ENCODE peak calls at places on chromosome 2, in eight cellular contexts. One of them, this sample, is unnamed.
A peak's percentile ranks its signal among the peaks of the same experiment; 100 is the strongest.

GRCh38 chr2:119823734-119824334 is 64.1 kb downstream of the PTPN4 start:
- DNase-seq in psoas muscle: no peak
- DNase-seq in GM23248: peak; percentile 72
- DNase-seq in thyroid gland: peak; percentile 32
- DNase-seq in GM23338: peak; percentile 70
- DNase-seq in mesenchymal stem cell: peak; percentile 53
- DNase-seq in keratinocyte: no peak
- DNase-seq in CD8-positive, alpha-beta T cell: peak; percentile 42
- DNase-seq in this sample: peak; percentile 60

GRCh38 chr2:38945372-38945771 is 55.7 kb downstream of the ARHGEF33 start:
- DNase-seq in psoas muscle: no peak
- DNase-seq in GM23248: no peak
- DNase-seq in thyroid gland: no peak
- DNase-seq in GM23338: no peak
- DNase-seq in mesenchymal stem cell: peak; percentile 19
- DNase-seq in keratinocyte: no peak
- DNase-seq in CD8-positive, alpha-beta T cell: no peak
- DNase-seq in this sample: no peak

GRCh38 chr2:163659224-163659623 is 76.6 kb downstream of the FIGN start:
- DNase-seq in psoas muscle: no peak
- DNase-seq in GM23248: peak; percentile 62
- DNase-seq in thyroid gland: no peak
- DNase-seq in GM23338: no peak
- DNase-seq in mesenchymal stem cell: no peak
- DNase-seq in keratinocyte: no peak
- DNase-seq in CD8-positive, alpha-beta T cell: no peak
- DNase-seq in this sample: no peak

GRCh38 chr2:198660491-198660890 is 797.2 kb downstream of the SATB2 start:
- DNase-seq in psoas muscle: no peak
- DNase-seq in GM23248: peak; percentile 62
- DNase-seq in thyroid gland: no peak
- DNase-seq in GM23338: no peak
- DNase-seq in mesenchymal stem cell: no peak
- DNase-seq in keratinocyte: no peak
- DNase-seq in CD8-positive, alpha-beta T cell: no peak
- DNase-seq in this sample: no peak

GRCh38 chr2:203685081-203685621 is 21.3 kb upstream of the CD28 start:
- DNase-seq in psoas muscle: no peak
- DNase-seq in GM23248: peak; percentile 94
- DNase-seq in thyroid gland: no peak
- DNase-seq in GM23338: no peak
- DNase-seq in mesenchymal stem cell: peak; percentile 94
- DNase-seq in keratinocyte: no peak
- DNase-seq in CD8-positive, alpha-beta T cell: no peak
- DNase-seq in this sample: no peak

GRCh38 chr2:225165052-225165451 is 122.8 kb upstream of the DOCK10 start:
- DNase-seq in psoas muscle: no peak
- DNase-seq in GM23248: peak; percentile 87
- DNase-seq in thyroid gland: no peak
- DNase-seq in GM23338: no peak
- DNase-seq in mesenchymal stem cell: peak; percentile 22
- DNase-seq in keratinocyte: no peak
- DNase-seq in CD8-positive, alpha-beta T cell: no peak
- DNase-seq in this sample: no peak

GRCh38 chr2:217339753-217340152 is 479.9 kb upstream of the TNP1 start:
- DNase-seq in psoas muscle: no peak
- DNase-seq in GM23248: no peak
- DNase-seq in thyroid gland: no peak
- DNase-seq in GM23338: no peak
- DNase-seq in mesenchymal stem cell: peak; percentile 22
- DNase-seq in keratinocyte: no peak
- DNase-seq in CD8-positive, alpha-beta T cell: no peak
- DNase-seq in this sample: no peak

GRCh38 chr2:173339807-173340206 is 14.9 kb upstream of the CDCA7 start:
- DNase-seq in psoas muscle: no peak
- DNase-seq in GM23248: no peak
- DNase-seq in thyroid gland: no peak
- DNase-seq in GM23338: no peak
- DNase-seq in mesenchymal stem cell: no peak
- DNase-seq in keratinocyte: no peak
- DNase-seq in CD8-positive, alpha-beta T cell: no peak
- DNase-seq in this sample: no peak

GRCh38 chr2:120148669-120149068 is 74.5 kb downstream of the TMEM185B start:
- DNase-seq in psoas muscle: no peak
- DNase-seq in GM23248: no peak
- DNase-seq in thyroid gland: no peak
- DNase-seq in GM23338: no peak
- DNase-seq in mesenchymal stem cell: no peak
- DNase-seq in keratinocyte: no peak
- DNase-seq in CD8-positive, alpha-beta T cell: no peak
- DNase-seq in this sample: no peak

GRCh38 chr2:42089340-42089925 is 41.6 kb downstream of the PKDCC start:
- DNase-seq in psoas muscle: peak; percentile 73
- DNase-seq in GM23248: peak; percentile 80
- DNase-seq in thyroid gland: no peak
- DNase-seq in GM23338: peak; percentile 91
- DNase-seq in mesenchymal stem cell: peak; percentile 59
- DNase-seq in keratinocyte: no peak
- DNase-seq in CD8-positive, alpha-beta T cell: peak; percentile 60
- DNase-seq in this sample: peak; percentile 67

GRCh38 chr2:42810971-42811865 is 18.8 kb upstream of the HAAO start:
- DNase-seq in psoas muscle: peak; percentile 55
- DNase-seq in GM23248: peak; percentile 65
- DNase-seq in thyroid gland: peak; percentile 66
- DNase-seq in GM23338: peak; percentile 86
- DNase-seq in mesenchymal stem cell: peak; percentile 66
- DNase-seq in keratinocyte: no peak
- DNase-seq in CD8-positive, alpha-beta T cell: peak; percentile 49
- DNase-seq in this sample: peak; percentile 62

GRCh38 chr2:108384662-108385393 is 7.1 kb downstream of the SULT1C4 start:
- DNase-seq in psoas muscle: no peak
- DNase-seq in GM23248: no peak
- DNase-seq in thyroid gland: no peak
- DNase-seq in GM23338: no peak
- DNase-seq in mesenchymal stem cell: no peak
- DNase-seq in keratinocyte: no peak
- DNase-seq in CD8-positive, alpha-beta T cell: no peak
- DNase-seq in this sample: no peak

GRCh38 chr2:20579866-20580265 is 71.0 kb downstream of the HS1BP3 start:
- DNase-seq in psoas muscle: no peak
- DNase-seq in GM23248: no peak
- DNase-seq in thyroid gland: no peak
- DNase-seq in GM23338: no peak
- DNase-seq in mesenchymal stem cell: no peak
- DNase-seq in keratinocyte: no peak
- DNase-seq in CD8-positive, alpha-beta T cell: no peak
- DNase-seq in this sample: no peak

GRCh38 chr2:223084873-223085272 is 32.9 kb downstream of the KCNE4 start:
- DNase-seq in psoas muscle: peak; percentile 50
- DNase-seq in GM23248: no peak
- DNase-seq in thyroid gland: no peak
- DNase-seq in GM23338: peak; percentile 15
- DNase-seq in mesenchymal stem cell: no peak
- DNase-seq in keratinocyte: no peak
- DNase-seq in CD8-positive, alpha-beta T cell: no peak
- DNase-seq in this sample: no peak

GRCh38 chr2:219571311-219572236 is at the start of gene OBSL1:
- DNase-seq in psoas muscle: peak; percentile 78
- DNase-seq in GM23248: peak; percentile 72
- DNase-seq in thyroid gland: peak; percentile 91
- DNase-seq in GM23338: peak; percentile 95
- DNase-seq in mesenchymal stem cell: peak; percentile 73
- DNase-seq in keratinocyte: peak; percentile 78
- DNase-seq in CD8-positive, alpha-beta T cell: no peak
- DNase-seq in this sample: peak; percentile 89

GRCh38 chr2:126029316-126029715 is 626.6 kb upstream of the GYPC start:
- DNase-seq in psoas muscle: no peak
- DNase-seq in GM23248: no peak
- DNase-seq in thyroid gland: no peak
- DNase-seq in GM23338: peak; percentile 55
- DNase-seq in mesenchymal stem cell: no peak
- DNase-seq in keratinocyte: no peak
- DNase-seq in CD8-positive, alpha-beta T cell: no peak
- DNase-seq in this sample: no peak

GRCh38 chr2:42009657-42010580 is 37.9 kb upstream of the PKDCC start:
- DNase-seq in psoas muscle: no peak
- DNase-seq in GM23248: peak; percentile 42
- DNase-seq in thyroid gland: no peak
- DNase-seq in GM23338: no peak
- DNase-seq in mesenchymal stem cell: peak; percentile 55
- DNase-seq in keratinocyte: no peak
- DNase-seq in CD8-positive, alpha-beta T cell: no peak
- DNase-seq in this sample: no peak

GRCh38 chr2:134988994-134989605 is 58.1 kb downstream of the MAP3K19 start:
- DNase-seq in psoas muscle: no peak
- DNase-seq in GM23248: peak; percentile 53
- DNase-seq in thyroid gland: no peak
- DNase-seq in GM23338: peak; percentile 63
- DNase-seq in mesenchymal stem cell: peak; percentile 49
- DNase-seq in keratinocyte: no peak
- DNase-seq in CD8-positive, alpha-beta T cell: no peak
- DNase-seq in this sample: peak; percentile 39

GRCh38 chr2:226514895-226515294 is 284.7 kb downstream of the IRS1 start:
- DNase-seq in psoas muscle: no peak
- DNase-seq in GM23248: peak; percentile 46
- DNase-seq in thyroid gland: no peak
- DNase-seq in GM23338: no peak
- DNase-seq in mesenchymal stem cell: no peak
- DNase-seq in keratinocyte: peak; percentile 62
- DNase-seq in CD8-positive, alpha-beta T cell: no peak
- DNase-seq in this sample: no peak

DNA sequence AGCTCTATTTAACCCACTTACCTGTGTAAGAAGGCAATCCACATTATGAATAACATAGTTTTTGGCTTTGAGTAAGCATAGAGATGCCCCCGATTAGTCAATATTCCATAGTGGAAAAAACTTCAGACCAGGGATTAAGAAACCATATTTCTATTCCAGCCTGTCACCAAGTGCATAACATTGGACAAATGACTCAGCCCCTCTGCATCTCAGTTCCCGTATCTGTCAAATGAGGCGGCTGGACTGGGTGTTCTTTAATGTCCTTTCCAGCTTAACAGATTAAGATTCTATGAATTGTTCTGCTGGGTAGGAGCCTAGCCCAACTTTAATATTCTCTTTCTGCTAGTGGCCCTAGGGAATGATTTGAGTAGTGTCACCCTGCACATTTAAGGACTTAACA is 11.8 kb upstream of the FTCDNL1 start:
- DNase-seq in psoas muscle: no peak
- DNase-seq in GM23248: peak; percentile 29
- DNase-seq in thyroid gland: no peak
- DNase-seq in GM23338: no peak
- DNase-seq in mesenchymal stem cell: peak; percentile 5
- DNase-seq in keratinocyte: no peak
- DNase-seq in CD8-positive, alpha-beta T cell: no peak
- DNase-seq in this sample: no peak
- H3K27me3 ChIP-seq in psoas muscle: no peaks in the 10 kb centered on the region
- H3K27me3 ChIP-seq in GM23248: no peaks in the 10 kb centered on the region
- H3K27me3 ChIP-seq in thyroid gland: no peaks in the 10 kb centered on the region
- H3K27me3 ChIP-seq in GM23338: no peaks in the 10 kb centered on the region
- H3K27me3 ChIP-seq in mesenchymal stem cell: no peaks in the 10 kb centered on the region
- H3K27me3 ChIP-seq in keratinocyte: no peaks in the 10 kb centered on the region
- H3K27me3 ChIP-seq in CD8-positive, alpha-beta T cell: no peaks in the 10 kb centered on the region
- H3K27me3 ChIP-seq in this sample: no peaks in the 10 kb centered on the region

DNA sequence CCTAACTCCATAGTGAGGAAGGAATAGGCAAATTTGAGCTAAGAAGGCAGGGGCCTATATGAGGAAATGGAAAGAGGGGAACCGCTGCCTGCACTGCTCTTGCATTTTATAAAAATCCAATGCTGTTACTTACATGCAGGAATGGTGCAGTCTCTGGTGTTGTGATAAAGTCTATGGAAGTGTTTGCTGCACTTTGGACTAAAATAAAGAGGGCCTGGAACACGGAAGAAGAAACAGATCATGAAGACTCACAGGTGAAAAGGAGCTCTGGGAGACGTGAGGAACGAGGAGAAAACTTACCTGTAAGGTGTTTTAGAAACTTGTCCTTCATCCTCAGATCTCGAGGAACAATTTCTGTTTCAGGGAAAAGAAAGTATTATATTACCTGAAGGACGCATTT is 1.9 kb downstream of the ALKAL2 start:
- DNase-seq in psoas muscle: no peak
- DNase-seq in GM23248: no peak
- DNase-seq in thyroid gland: no peak
- DNase-seq in GM23338: no peak
- DNase-seq in mesenchymal stem cell: no peak
- DNase-seq in keratinocyte: no peak
- DNase-seq in CD8-positive, alpha-beta T cell: no peak
- DNase-seq in this sample: no peak
- H3K27me3 ChIP-seq in psoas muscle: peaks cover 11% of the 10 kb centered on the region
- H3K27me3 ChIP-seq in GM23248: peaks cover 4% of the 10 kb centered on the region
- H3K27me3 ChIP-seq in thyroid gland: peaks cover 3% of the 10 kb centered on the region
- H3K27me3 ChIP-seq in GM23338: peaks cover 47% of the 10 kb centered on the region
- H3K27me3 ChIP-seq in mesenchymal stem cell: peaks cover 16% of the 10 kb centered on the region
- H3K27me3 ChIP-seq in keratinocyte: peaks cover 22% of the 10 kb centered on the region
- H3K27me3 ChIP-seq in CD8-positive, alpha-beta T cell: peaks cover 15% of the 10 kb centered on the region
- H3K27me3 ChIP-seq in this sample: peaks cover 43% of the 10 kb centered on the region

GRCh38 chr2:1634681-1635341 is 109.5 kb downstream of the PXDN start:
- DNase-seq in psoas muscle: no peak
- DNase-seq in GM23248: no peak
- DNase-seq in thyroid gland: no peak
- DNase-seq in GM23338: no peak
- DNase-seq in mesenchymal stem cell: no peak
- DNase-seq in keratinocyte: no peak
- DNase-seq in CD8-positive, alpha-beta T cell: no peak
- DNase-seq in this sample: no peak
- H3K27me3 ChIP-seq in psoas muscle: peaks cover 2% of the 10 kb centered on the region
- H3K27me3 ChIP-seq in GM23248: no peaks in the 10 kb centered on the region
- H3K27me3 ChIP-seq in thyroid gland: no peaks in the 10 kb centered on the region
- H3K27me3 ChIP-seq in GM23338: no peaks in the 10 kb centered on the region
- H3K27me3 ChIP-seq in mesenchymal stem cell: no peaks in the 10 kb centered on the region
- H3K27me3 ChIP-seq in keratinocyte: no peaks in the 10 kb centered on the region
- H3K27me3 ChIP-seq in CD8-positive, alpha-beta T cell: no peaks in the 10 kb centered on the region
- H3K27me3 ChIP-seq in this sample: no peaks in the 10 kb centered on the region

DNA sequence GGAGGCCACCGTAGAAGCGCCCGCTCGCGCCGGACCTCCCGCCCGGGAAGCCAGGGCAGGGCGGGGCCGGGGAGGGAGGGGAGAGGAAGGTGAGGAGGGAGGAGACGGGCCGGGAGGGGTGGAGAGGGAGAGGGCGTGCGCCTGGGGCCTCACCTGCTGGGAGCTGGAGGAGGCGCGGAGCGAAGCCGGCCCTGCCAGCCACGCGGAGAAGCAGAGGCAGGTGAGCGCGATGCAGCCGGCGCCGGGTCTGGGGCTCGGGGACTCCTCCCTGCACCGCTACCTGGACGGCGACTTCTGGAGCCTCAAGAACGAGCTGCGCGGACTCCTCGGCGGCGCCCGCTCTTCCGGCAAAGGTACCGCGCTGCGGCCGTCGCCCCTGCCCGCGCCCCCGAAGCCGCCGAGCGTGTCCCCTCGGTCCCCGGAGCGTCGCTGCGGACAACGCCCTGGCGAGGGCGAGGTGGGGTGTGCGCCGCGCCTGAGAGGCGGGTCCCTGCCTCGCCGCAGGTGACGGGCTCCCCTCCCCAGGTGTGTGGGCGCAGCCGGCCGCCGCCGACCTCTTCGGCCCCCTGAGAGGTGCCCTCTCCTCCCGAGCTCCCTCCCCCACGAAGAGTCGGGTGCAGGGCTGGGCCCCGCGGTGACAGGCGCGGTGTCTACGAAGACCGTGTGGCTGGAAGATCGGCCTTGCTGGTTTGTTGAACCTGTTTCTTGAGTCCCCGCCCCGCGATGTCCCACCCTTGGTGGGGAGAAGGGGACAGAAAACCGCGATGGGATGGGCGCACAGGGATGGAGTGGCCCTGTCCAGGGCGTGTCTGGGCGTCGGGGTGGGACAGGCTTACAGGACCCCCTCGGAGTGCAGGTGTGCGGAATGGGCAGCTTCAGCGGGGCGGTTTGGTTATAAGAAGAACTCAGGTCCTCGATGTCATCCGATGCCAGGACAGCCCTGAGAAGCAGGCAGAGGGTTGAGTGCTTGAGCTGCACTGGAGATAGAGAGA is at the start of gene ACOXL:
- DNase-seq in psoas muscle: no peak
- DNase-seq in GM23248: no peak
- DNase-seq in thyroid gland: peak; percentile 82
- DNase-seq in GM23338: peak; percentile 95
- DNase-seq in mesenchymal stem cell: no peak
- DNase-seq in keratinocyte: no peak
- DNase-seq in CD8-positive, alpha-beta T cell: no peak
- DNase-seq in this sample: peak; percentile 67
- H3K27me3 ChIP-seq in psoas muscle: peaks cover 17% of the 10 kb centered on the region
- H3K27me3 ChIP-seq in GM23248: peaks cover 93% of the 10 kb centered on the region
- H3K27me3 ChIP-seq in thyroid gland: peaks cover 10% of the 10 kb centered on the region
- H3K27me3 ChIP-seq in GM23338: peaks cover 30% of the 10 kb centered on the region
- H3K27me3 ChIP-seq in mesenchymal stem cell: peaks cover 88% of the 10 kb centered on the region
- H3K27me3 ChIP-seq in keratinocyte: peaks cover 47% of the 10 kb centered on the region
- H3K27me3 ChIP-seq in CD8-positive, alpha-beta T cell: peaks cover 20% of the 10 kb centered on the region
- H3K27me3 ChIP-seq in this sample: peaks cover 78% of the 10 kb centered on the region